ENCODE peak calls at places on chromosomes 6 and 20, in four cellular contexts. V is naive thymus-derived CD8-positive, alpha-beta T cell; F is activated CD4-positive, alpha-beta T cell treated with anti-CD3 and anti-CD28 coated beads, Interleukin-2, amount 10 ng/mL, durations not matched to agents 7 days and 5 days; L is NCI-H526. C is an unnamed sample.

GRCh38 chr20:51076841-51077543 is 54.1 kb upstream of the KCNG1 start:
- DNase-seq in L (no peak), F (no peak), V (no peak), C (no peak)

GRCh38 chr6:113976806-113977205 is 5.9 kb upstream of the HDAC2 start:
- DNase-seq in V (no peak), F (no peak), L (no peak), C (no peak)

GRCh38 chr6:74940211-74940610 is 265.6 kb downstream of the COL12A1 start:
- DNase-seq in L (no peak), V (no peak), F (no peak), C (no peak)

GRCh38 chr20:53763707-53764415 is 170.2 kb upstream of the ZNF217 start:
- DNase-seq in F (no peak), L (peak), V (no peak), C (peak)

GRCh38 chr20:7516631-7517051 is 423.6 kb downstream of the HAO1 start:
- DNase-seq in F (no peak), V (no peak), L (no peak), C (no peak)

GRCh38 chr6:80143312-80143960 is 37.0 kb downstream of the BCKDHB start:
- DNase-seq in V (no peak), F (no peak), L (no peak), C (peak)

GRCh38 chr6:40722553-40723258 is 135.5 kb upstream of the LRFN2 start:
- DNase-seq in L (no peak), V (no peak), F (no peak), C (no peak)

GRCh38 chr6:108436771-108437170 is 123.9 kb upstream of the FOXO3 start:
- DNase-seq in V (no peak), L (no peak), F (no peak), C (no peak)

GRCh38 chr6:42260424-42260888 is 42.8 kb upstream of the MRPS10 start:
- DNase-seq in F (no peak), L (no peak), V (no peak), C (peak)

GRCh38 chr6:158290659-158291058 is 21.6 kb upstream of the TULP4 start:
- DNase-seq in L (no peak), F (peak), V (no peak), C (no peak)

GRCh38 chr6:79536615-79536968 is 638 bp downstream of the LCA5 start:
- DNase-seq in V (no peak), L (peak), F (no peak), C (peak)

GRCh38 chr20:63098195-63098810 is 91.5 kb upstream of the BHLHE23 start:
- DNase-seq in L (no peak), V (no peak), F (no peak), C (no peak)

GRCh38 chr6:130625825-130626500 is 201.2 kb upstream of the SMLR1 start:
- DNase-seq in L (no peak), V (no peak), F (no peak), C (peak)

GRCh38 chr6:158518196-158519127 is 41.4 kb upstream of the TMEM181 start:
- DNase-seq in L (peak), F (peak), V (no peak), C (peak)

GRCh38 chr6:12419626-12420272 is 129.6 kb downstream of the EDN1 start:
- DNase-seq in V (no peak), F (no peak), L (peak), C (no peak)

GRCh38 chr6:144197919-144198318 is 47.6 kb downstream of the STX11 start:
- DNase-seq in L (no peak), F (no peak), V (no peak), C (no peak)

GRCh38 chr6:3929281-3929798 is 80.2 kb downstream of the FAM50B start:
- DNase-seq in L (no peak), F (no peak), V (no peak), C (no peak)

GRCh38 chr6:13787146-13787545 is 27.2 kb downstream of the MCUR1 start:
- DNase-seq in V (no peak), L (no peak), F (no peak), C (peak)

GRCh38 chr6:36839819-36840379 is 655 bp upstream of the CPNE5 start:
- DNase-seq in F (peak), V (peak), L (peak), C (peak)

GRCh38 chr6:32854376-32855178 is 585 bp downstream of the PSMB9 start:
- DNase-seq in V (peak), L (no peak), F (peak), C (no peak)

GRCh38 chr6:37221585-37222124 is 35.9 kb upstream of the TBC1D22B start:
- DNase-seq in V (no peak), L (no peak), F (no peak), C (no peak)

C was measured in HAP-1.